ENCODE peak calls at places on chromosomes 3 and 15, in five cellular contexts. U is nephron progenitor cell, Y is putamen, Z is AG10803, K is small intestine. W is an unnamed sample.

GRCh38 chr15:77021803-77022381 is 27.0 kb downstream of the PSTPIP1 start:
- DNase-seq in K (peak; percentile 39), U (no peak), Z (peak; percentile 80), Y (no peak), W (no peak)

GRCh38 chr3:137110392-137110996 is 152.7 kb downstream of the IL20RB start:
- DNase-seq in Y (no peak), U (no peak), Z (peak; percentile 28), K (peak; percentile 19), W (peak; percentile 32)

GRCh38 chr15:45603881-45604280 is 16.7 kb downstream of the BLOC1S6 start:
- DNase-seq in U (no peak), Z (no peak), Y (no peak), K (no peak), W (no peak)

GRCh38 chr15:71114887-71115566 is at the start of gene THSD4:
- DNase-seq in K (peak; percentile 68), U (peak; percentile 88), Z (peak; percentile 70), Y (no peak), W (peak; percentile 11)

GRCh38 chr3:110815008-110815583 is 256.5 kb upstream of the NECTIN3 start:
- DNase-seq in U (no peak), Z (peak; percentile 74), Y (no peak), K (peak; percentile 25), W (no peak)

GRCh38 chr3:57952208-57952631 is 56.0 kb upstream of the FLNB start:
- DNase-seq in Y (peak; percentile 55), U (peak; percentile 22), Z (peak; percentile 88), K (no peak), W (peak; percentile 69)

GRCh38 chr15:52515343-52515742 is 13.3 kb downstream of the MYO5A start:
- DNase-seq in Z (no peak), K (no peak), Y (no peak), U (no peak), W (no peak)

GRCh38 chr3:52483577-52484495 is 11.3 kb upstream of the STAB1 start:
- DNase-seq in Z (peak; percentile 96), Y (no peak), K (no peak), U (no peak), W (peak; percentile 61)

GRCh38 chr15:52343831-52344230 is 48.2 kb upstream of the MYO5C start:
- DNase-seq in U (no peak), Y (no peak), K (no peak), Z (peak; percentile 62), W (no peak)

GRCh38 chr3:181313379-181313778 is 323.8 kb upstream of the DNAJC19 start:
- DNase-seq in U (peak; percentile 17), Y (no peak), Z (no peak), K (no peak), W (no peak)

GRCh38 chr3:185758912-185759311 is 65.9 kb downstream of the IGF2BP2 start:
- DNase-seq in U (no peak), K (peak; percentile 26), Y (no peak), Z (no peak), W (no peak)

GRCh38 chr3:43152649-43153048 is 46.8 kb upstream of the POMGNT2 start:
- DNase-seq in U (no peak), Y (no peak), K (no peak), Z (no peak), W (peak; percentile 42)

GRCh38 chr3:134804508-134805480 is 9.7 kb downstream of the EPHB1 start:
- DNase-seq in U (no peak), K (peak; percentile 78), Z (no peak), Y (no peak), W (no peak)

GRCh38 chr3:62178739-62179600 is 194.4 kb downstream of the FEZF2 start:
- DNase-seq in Z (no peak), K (no peak), U (no peak), Y (no peak), W (no peak)

GRCh38 chr3:5079761-5080160 is 42.3 kb upstream of the ARL8B start:
- DNase-seq in K (no peak), Y (no peak), U (no peak), Z (no peak), W (no peak)

GRCh38 chr3:66797916-66798560 is 200.1 kb upstream of the KBTBD8 start:
- DNase-seq in K (no peak), U (peak; percentile 60), Z (peak; percentile 62), Y (peak; percentile 58), W (peak; percentile 72)

GRCh38 chr15:51856714-51857380 is 27.4 kb downstream of the TMOD3 start:
- DNase-seq in U (no peak), Z (no peak), K (no peak), Y (no peak), W (no peak)

GRCh38 chr15:44261007-44261706 is 27.4 kb upstream of the GOLM2 start:
- DNase-seq in K (no peak), Y (no peak), Z (no peak), U (no peak), W (no peak)

GRCh38 chr3:25478358-25478757 is 50.3 kb downstream of the RARB start:
- DNase-seq in Z (no peak), Y (no peak), K (no peak), U (no peak), W (no peak)

GRCh38 chr15:60137711-60138396 is 133.7 kb downstream of the FOXB1 start:
- DNase-seq in K (no peak), Z (peak; percentile 76), U (no peak), Y (no peak), W (no peak)

GRCh38 chr3:27533718-27534578 is 49.8 kb upstream of the SLC4A7 start:
- DNase-seq in K (peak; percentile 28), Z (peak; percentile 99), Y (peak; percentile 16), U (no peak), W (peak; percentile 62)

GRCh38 chr3:176513604-176514003 is 683.7 kb downstream of the TBL1XR1 start:
- DNase-seq in Y (no peak), K (no peak), U (peak; percentile 51), Z (no peak), W (no peak)

GRCh38 chr3:123702720-123703119 is 117.9 kb upstream of the HACD2 start:
- DNase-seq in Z (no peak), Y (no peak), U (no peak), K (no peak), W (no peak)

GRCh38 chr3:111810909-111811308 is 48.2 kb upstream of the PHLDB2 start:
- DNase-seq in U (no peak), Z (peak; percentile 79), K (no peak), Y (no peak), W (no peak)

GRCh38 chr3:9793161-9793781 is 389 bp downstream of the ARPC4 start:
- DNase-seq in U (no peak), K (peak; percentile 80), Y (no peak), Z (peak; percentile 59), W (no peak)

GRCh38 chr15:89174476-89174875 is 46.9 kb downstream of the RLBP1 start:
- DNase-seq in Z (no peak), U (no peak), K (no peak), Y (no peak), W (no peak)

GRCh38 chr3:101941253-101942039 is 92.1 kb downstream of the NFKBIZ start:
- DNase-seq in Z (no peak), Y (no peak), K (no peak), U (no peak), W (no peak)

GRCh38 chr3:133477497-133477896 is 77.6 kb downstream of the BFSP2 start:
- DNase-seq in Z (no peak), K (no peak), Y (no peak), U (no peak), W (no peak)

GRCh38 chr3:35932995-35933394 is 293.7 kb downstream of the ARPP21 start:
- DNase-seq in K (no peak), U (no peak), Z (peak; percentile 49), Y (peak; percentile 89), W (peak; percentile 85)

GRCh38 chr3:41742127-41742526 is 219.8 kb downstream of the ULK4 start:
- DNase-seq in Z (no peak), K (no peak), Y (no peak), U (no peak), W (no peak)

GRCh38 chr3:51581529-51581928 is 43.0 kb downstream of the RAD54L2 start:
- DNase-seq in Z (peak; percentile 18), K (no peak), U (no peak), Y (no peak), W (no peak)